ENCODE peak calls at places on chromosomes 6 and 20, in eight cellular contexts. Z is stimulated activated CD8-positive, alpha-beta memory T cell treated with anti-CD3 and anti-CD28 coated beads, Interleukin-7, amount 100 ng/mL, for 48 hours; Q is endothelial cell; E is left ventricle myocardium inferior; U is WTC11; L is NT2/D1; N is NCI-H1694; P is activated CD8-positive, alpha-beta memory T cell treated with anti-CD3 and anti-CD28 coated beads, Interleukin-2, amount 50 U/mL, for 4 hours. V is an unnamed sample.

GRCh38 chr6:10235339-10235738 is 179.5 kb downstream of the TFAP2A start:
- DNase-seq in Z (no peak), Q (no peak), E (no peak), U (no peak), L (no peak), N (no peak), P (no peak), V (no peak)

GRCh38 chr6:125546827-125547226 is 202.6 kb upstream of the HEY2 start:
- DNase-seq in Z (no peak), Q (no peak), E (no peak), U (no peak), L (no peak), N (no peak), P (no peak), V (no peak)

GRCh38 chr20:61970357-61970756 is 95.3 kb downstream of the TAF4 start:
- DNase-seq in Z (no peak), Q (no peak), E (no peak), U (no peak), L (no peak), N (no peak), P (no peak), V (no peak)

GRCh38 chr6:169859978-169860703 is 108.7 kb downstream of the ERMARD start:
- DNase-seq in Z (no peak), Q (no peak), E (no peak), U (no peak), L (no peak), N (no peak), P (no peak), V (no peak)

GRCh38 chr20:24933266-24933908 is 15.7 kb upstream of the CST7 start:
- DNase-seq in Z (no peak), Q (no peak), E (no peak), U (no peak), L (no peak), N (no peak), P (no peak), V (no peak)

GRCh38 chr6:14365393-14365792 is 247.8 kb downstream of the CD83 start:
- DNase-seq in Z (no peak), Q (no peak), E (no peak), U (no peak), L (no peak), N (no peak), P (no peak), V (no peak)

GRCh38 chr20:51910202-51911050 is 108.1 kb upstream of the SALL4 start:
- DNase-seq in Z (no peak), Q (no peak), E (no peak), U (no peak), L (no peak), N (no peak), P (no peak), V (peak; percentile 100)

GRCh38 chr6:158170656-158171081 is 2.5 kb downstream of the GTF2H5 start:
- DNase-seq in Z (no peak), Q (no peak), E (no peak), U (no peak), L (no peak), N (no peak), P (no peak), V (no peak)

GRCh38 chr6:41167173-41167963 is 4.5 kb upstream of the TREM2 start:
- DNase-seq in Z (no peak), Q (peak; percentile 63), E (no peak), U (peak; percentile 71), L (no peak), N (no peak), P (no peak), V (peak; percentile 37)

GRCh38 chr6:139161817-139162284 is 27.0 kb downstream of the HECA start:
- DNase-seq in Z (no peak), Q (no peak), E (no peak), U (no peak), L (no peak), N (no peak), P (peak; percentile 63), V (no peak)

GRCh38 chr6:296151-297122 is 4.2 kb downstream of the DUSP22 start:
- DNase-seq in Z (no peak), Q (no peak), E (no peak), U (no peak), L (no peak), N (no peak), P (no peak), V (no peak)

GRCh38 chr6:25981529-25982263 is 19.1 kb downstream of the TRIM38 start:
- DNase-seq in Z (no peak), Q (no peak), E (no peak), U (no peak), L (no peak), N (no peak), P (no peak), V (no peak)

GRCh38 chr20:50815162-50815989 is 20.5 kb downstream of the BCAS4 start:
- DNase-seq in Z (no peak), Q (no peak), E (no peak), U (no peak), L (no peak), N (no peak), P (no peak), V (no peak)

GRCh38 chr6:39260953-39261352 is 31.7 kb upstream of the KCNK5 start:
- DNase-seq in Z (no peak), Q (no peak), E (no peak), U (no peak), L (no peak), N (no peak), P (no peak), V (no peak)